ENCODE peak calls at places on chromosomes 11 and 22, in four cellular contexts. N is heart right ventricle; G is CD8-positive, alpha-beta memory T cell; A is WERI-Rb-1. E is an unnamed sample.

GRCh38 chr11:75508051-75508561 is 17.6 kb downstream of the GDPD5 start:
- DNase-seq in N (no peak), G (peak; percentile 22), A (no peak), E (peak; percentile 69)

GRCh38 chr11:60734271-60734670 is 9.8 kb downstream of the MS4A18 start:
- DNase-seq in N (no peak), G (no peak), A (no peak), E (no peak)

GRCh38 chr22:37627545-37627944 is 11.9 kb upstream of the SH3BP1 start:
- DNase-seq in N (no peak), G (peak; percentile 38), A (no peak), E (peak; percentile 86)

GRCh38 chr22:28171135-28171534 is 252.1 kb upstream of the PITPNB start:
- DNase-seq in N (no peak), G (no peak), A (no peak), E (no peak)

GRCh38 chr11:34346551-34346950 is 11.3 kb downstream of the ABTB2 start:
- DNase-seq in N (no peak), G (no peak), A (no peak), E (no peak)

GRCh38 chr11:44456544-44457270 is 108.8 kb upstream of the CD82 start:
- DNase-seq in N (no peak), G (no peak), A (no peak), E (no peak)

GRCh38 chr22:48709976-48710375 is 1117.7 kb downstream of the BRD1 start:
- DNase-seq in N (no peak), G (no peak), A (no peak), E (no peak)

GRCh38 chr11:11065396-11065795 is 207.5 kb upstream of the ZBED5 start:
- DNase-seq in N (no peak), G (no peak), A (no peak), E (no peak)

GRCh38 chr11:45083544-45084087 is 62.8 kb upstream of the PRDM11 start:
- DNase-seq in N (no peak), G (no peak), A (peak; percentile 76), E (no peak)

GRCh38 chr11:62061356-62062222 is 62.2 kb upstream of the INCENP start:
- DNase-seq in N (no peak), G (no peak), A (no peak), E (no peak)

GRCh38 chr11:72231396-72232259 is 7.1 kb downstream of the INPPL1 start:
- DNase-seq in N (peak; percentile 74), G (no peak), A (no peak), E (no peak)
- H3K4me3 ChIP-seq in N (no peak overlapping the region), G (no peak overlapping the region), A (no peak overlapping the region), E (no peak overlapping the region)

DNA sequence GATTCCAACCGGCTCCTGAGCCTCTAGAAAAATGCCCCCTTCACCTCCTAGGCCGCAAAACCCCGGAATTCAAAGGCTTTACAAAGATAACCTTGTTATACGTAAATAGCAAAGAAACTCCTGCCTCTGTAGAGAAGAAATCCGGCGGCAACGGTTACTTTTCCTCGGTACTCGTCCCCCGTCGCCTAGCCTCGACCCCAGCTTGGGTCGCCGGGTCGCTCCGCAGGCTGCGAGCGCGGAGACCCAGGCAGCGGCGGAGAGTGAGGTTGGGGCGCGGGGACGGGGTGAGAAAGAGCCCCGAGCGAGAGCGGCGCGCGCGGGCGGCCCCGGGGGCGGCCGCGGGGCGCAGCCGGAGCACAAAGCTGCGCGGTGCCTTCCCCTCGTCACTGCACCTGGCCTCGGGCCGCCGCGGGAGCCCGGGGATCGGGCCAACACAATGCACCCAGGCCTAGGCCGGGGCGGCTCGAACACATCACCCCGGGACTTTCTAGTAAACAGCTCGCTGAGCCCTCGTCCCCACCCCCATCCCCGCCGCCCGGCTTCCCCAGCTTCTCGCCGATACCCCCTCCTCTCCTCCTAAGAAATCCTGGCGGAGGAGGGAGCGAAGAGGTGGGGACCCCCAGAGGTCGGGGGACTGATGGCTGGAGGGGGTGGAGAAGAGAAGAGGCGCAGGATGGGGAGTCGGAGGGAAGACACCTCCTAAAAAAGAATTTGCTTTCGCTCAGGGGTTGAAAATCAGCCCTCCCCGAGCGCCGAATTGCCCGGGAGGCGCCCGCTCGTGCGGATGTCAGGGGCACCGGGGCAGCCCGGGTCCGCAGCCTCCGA is 874 bp downstream of the MPPED2 start:
- DNase-seq in N (peak; percentile 51), G (no peak), A (peak; percentile 44), E (no peak)
- H3K4me3 ChIP-seq in N (peak overlapping the region; percentile 88), G (no peak overlapping the region), A (peak overlapping the region; percentile 94), E (peak overlapping the region; percentile 72)

GRCh38 chr11:131638889-131639288 is 268.5 kb downstream of the NTM start:
- DNase-seq in N (no peak), G (no peak), A (no peak), E (no peak)

GRCh38 chr11:131643171-131643570 is 272.8 kb downstream of the NTM start:
- DNase-seq in N (no peak), G (no peak), A (no peak), E (no peak)

GRCh38 chr11:131644204-131644603 is 273.8 kb downstream of the NTM start:
- DNase-seq in N (no peak), G (no peak), A (no peak), E (no peak)

GRCh38 chr11:131637469-131638175 is 267.2 kb downstream of the NTM start:
- DNase-seq in N (no peak), G (no peak), A (no peak), E (peak; percentile 87)

DNA sequence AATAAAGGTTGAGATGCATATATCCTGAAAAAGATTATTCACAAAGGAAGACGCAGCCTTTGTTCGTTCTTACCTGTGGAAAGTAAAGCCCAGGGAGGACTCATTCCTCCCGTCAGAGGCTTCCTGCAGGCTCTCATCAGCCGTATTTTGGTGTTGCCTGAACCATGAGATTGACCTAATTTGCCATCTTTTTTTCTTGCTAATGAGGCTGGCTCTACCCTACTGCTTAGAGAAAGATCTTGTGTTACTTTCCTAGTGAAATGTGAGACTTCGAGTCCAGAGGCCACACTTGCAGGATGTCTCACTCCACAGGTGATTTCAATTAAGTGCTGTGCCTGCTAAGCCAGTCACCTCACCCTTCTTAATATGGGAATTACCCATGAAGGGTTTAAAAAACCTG is 269.9 kb downstream of the NTM start:
- DNase-seq in N (no peak), G (no peak), A (no peak), E (no peak)
- H3K4me3 ChIP-seq in N (no peak overlapping the region), G (no peak overlapping the region), A (no peak overlapping the region), E (no peak overlapping the region)

DNA sequence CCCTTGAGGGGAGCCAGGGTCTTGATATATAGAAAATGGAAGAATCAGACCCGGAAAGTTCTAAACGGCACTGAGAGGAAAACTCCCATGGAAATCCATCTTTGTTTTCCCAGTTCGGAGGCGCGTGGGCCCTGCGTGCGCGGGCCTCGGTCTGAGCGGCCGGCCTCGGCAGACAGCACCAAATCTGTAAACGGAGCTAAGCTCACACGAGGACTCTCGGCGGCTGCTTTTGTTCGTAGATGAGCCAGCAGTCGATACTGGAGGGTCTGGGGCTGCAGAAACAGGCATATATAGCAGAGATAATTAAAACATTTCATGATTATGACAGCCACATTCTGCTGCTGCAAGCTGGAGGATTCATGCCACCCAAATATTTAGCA is 68.5 kb upstream of the PPARA start:
- DNase-seq in N (peak; percentile 24), G (no peak), A (no peak), E (no peak)
- H3K4me3 ChIP-seq in N (peak overlapping the region; percentile 98), G (no peak overlapping the region), A (no peak overlapping the region), E (no peak overlapping the region)

DNA sequence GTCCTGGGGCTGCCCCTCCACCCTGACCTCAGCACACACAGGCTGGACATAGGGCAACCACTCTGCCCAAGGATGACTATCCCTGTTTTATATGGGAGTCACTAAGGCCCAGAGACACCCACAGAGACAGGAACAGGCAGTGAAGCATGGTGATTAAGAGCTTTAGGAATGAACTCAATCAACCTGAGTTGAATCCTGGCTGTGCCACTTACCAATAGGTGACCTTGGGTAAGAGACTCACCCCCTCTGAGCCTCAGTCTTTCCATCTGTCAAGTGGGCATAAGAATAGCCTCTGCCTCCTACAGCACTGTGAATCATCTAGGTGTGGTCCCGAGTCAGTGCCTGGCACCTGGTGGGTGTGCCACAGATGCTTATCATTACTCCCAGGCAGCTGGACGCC is 6.8 kb downstream of the CRYBB1 start:
- DNase-seq in N (no peak), G (no peak), A (no peak), E (no peak)
- H3K4me3 ChIP-seq in N (no peak overlapping the region), G (no peak overlapping the region), A (no peak overlapping the region), E (no peak overlapping the region)

GRCh38 chr22:29914991-29915390 is 32.0 kb downstream of the MTMR3 start:
- DNase-seq in N (no peak), G (no peak), A (no peak), E (no peak)
- H3K4me3 ChIP-seq in N (no peak overlapping the region), G (no peak overlapping the region), A (no peak overlapping the region), E (no peak overlapping the region)

GRCh38 chr22:29469755-29470154 is 10.3 kb upstream of the NEFH start:
- DNase-seq in N (no peak), G (no peak), A (no peak), E (no peak)
- H3K4me3 ChIP-seq in N (no peak overlapping the region), G (peak overlapping the region; percentile 47), A (no peak overlapping the region), E (no peak overlapping the region)

GRCh38 chr11:83317757-83318548 is 31.8 kb upstream of the CCDC90B start:
- DNase-seq in N (no peak), G (no peak), A (peak; percentile 43), E (no peak)
- H3K4me3 ChIP-seq in N (no peak overlapping the region), G (no peak overlapping the region), A (no peak overlapping the region), E (no peak overlapping the region)

GRCh38 chr11:73137942-73138274 is 4.2 kb downstream of the FCHSD2 start:
- DNase-seq in N (no peak), G (no peak), A (no peak), E (no peak)
- H3K4me3 ChIP-seq in N (no peak overlapping the region), G (no peak overlapping the region), A (no peak overlapping the region), E (no peak overlapping the region)

GRCh38 chr11:313787-314547 is at the start of gene IFITM1:
- DNase-seq in N (peak; percentile 22), G (peak; percentile 28), A (no peak), E (peak; percentile 82)

GRCh38 chr11:315051-315481 is 1.2 kb downstream of the IFITM1 start:
- DNase-seq in N (no peak), G (no peak), A (no peak), E (no peak)

GRCh38 chr11:315516-315994 is 1.7 kb downstream of the IFITM1 start:
- DNase-seq in N (no peak), G (no peak), A (no peak), E (no peak)

GRCh38 chr11:316031-316701 is 2.3 kb downstream of the IFITM1 start:
- DNase-seq in N (peak; percentile 64), G (no peak), A (no peak), E (no peak)

GRCh38 chr11:316891-317291 is 3.1 kb downstream of the IFITM1 start:
- DNase-seq in N (no peak), G (no peak), A (no peak), E (no peak)
- H3K4me3 ChIP-seq in N (peak overlapping the region; percentile 79), G (peak overlapping the region; percentile 98), A (no peak overlapping the region), E (no peak overlapping the region)